ENCODE peak calls at places on chromosomes 11 and 22, in ten cellular contexts. One of them, this sample, is unnamed.

GRCh38 chr11:102111787-102112653 is 1.8 kb downstream of the YAP1 start:
- DNase-seq in Peyer's patch: peak; percentile 57
- DNase-seq in dorsolateral prefrontal cortex: no peak
- DNase-seq in kidney: no peak
- DNase-seq in ovary: no peak
- DNase-seq in pancreas: peak; percentile 50
- DNase-seq in PC-9: peak; percentile 98
- DNase-seq in HepG2: peak; percentile 97
- DNase-seq in transverse colon: peak; percentile 43
- DNase-seq in astrocyte of the spinal cord: peak; percentile 91
- DNase-seq in this sample: peak; percentile 44

GRCh38 chr11:129412501-129412900 is 36.9 kb downstream of the BARX2 start:
- DNase-seq in Peyer's patch: no peak
- DNase-seq in dorsolateral prefrontal cortex: no peak
- DNase-seq in kidney: no peak
- DNase-seq in ovary: no peak
- DNase-seq in pancreas: no peak
- DNase-seq in PC-9: no peak
- DNase-seq in HepG2: no peak
- DNase-seq in transverse colon: peak; percentile 36
- DNase-seq in astrocyte of the spinal cord: no peak
- DNase-seq in this sample: no peak

GRCh38 chr11:20336056-20336455 is 27.5 kb upstream of the HTATIP2 start:
- DNase-seq in Peyer's patch: no peak
- DNase-seq in dorsolateral prefrontal cortex: no peak
- DNase-seq in kidney: no peak
- DNase-seq in ovary: no peak
- DNase-seq in pancreas: no peak
- DNase-seq in PC-9: no peak
- DNase-seq in HepG2: no peak
- DNase-seq in transverse colon: no peak
- DNase-seq in astrocyte of the spinal cord: no peak
- DNase-seq in this sample: no peak

GRCh38 chr11:132734217-132734616 is 798.1 kb downstream of the OPCML start:
- DNase-seq in Peyer's patch: no peak
- DNase-seq in dorsolateral prefrontal cortex: no peak
- DNase-seq in kidney: no peak
- DNase-seq in ovary: no peak
- DNase-seq in pancreas: no peak
- DNase-seq in PC-9: no peak
- DNase-seq in HepG2: no peak
- DNase-seq in transverse colon: no peak
- DNase-seq in astrocyte of the spinal cord: peak; percentile 91
- DNase-seq in this sample: peak; percentile 99

GRCh38 chr11:6387811-6388599 is 2.3 kb upstream of the SMPD1 start:
- DNase-seq in Peyer's patch: no peak
- DNase-seq in dorsolateral prefrontal cortex: no peak
- DNase-seq in kidney: no peak
- DNase-seq in ovary: no peak
- DNase-seq in pancreas: no peak
- DNase-seq in PC-9: no peak
- DNase-seq in HepG2: peak; percentile 51
- DNase-seq in transverse colon: no peak
- DNase-seq in astrocyte of the spinal cord: peak; percentile 49
- DNase-seq in this sample: no peak

GRCh38 chr22:17243524-17243923 is 24.3 kb upstream of the ADA2 start:
- DNase-seq in Peyer's patch: no peak
- DNase-seq in dorsolateral prefrontal cortex: no peak
- DNase-seq in kidney: no peak
- DNase-seq in ovary: no peak
- DNase-seq in pancreas: no peak
- DNase-seq in PC-9: no peak
- DNase-seq in HepG2: no peak
- DNase-seq in transverse colon: peak; percentile 27
- DNase-seq in astrocyte of the spinal cord: no peak
- DNase-seq in this sample: no peak

GRCh38 chr11:113574586-113574985 is 99.4 kb upstream of the DRD2 start:
- DNase-seq in Peyer's patch: no peak
- DNase-seq in dorsolateral prefrontal cortex: no peak
- DNase-seq in kidney: no peak
- DNase-seq in ovary: no peak
- DNase-seq in pancreas: no peak
- DNase-seq in PC-9: no peak
- DNase-seq in HepG2: no peak
- DNase-seq in transverse colon: no peak
- DNase-seq in astrocyte of the spinal cord: no peak
- DNase-seq in this sample: no peak

GRCh38 chr11:30960387-30960992 is 374.3 kb upstream of the MPPED2 start:
- DNase-seq in Peyer's patch: no peak
- DNase-seq in dorsolateral prefrontal cortex: no peak
- DNase-seq in kidney: no peak
- DNase-seq in ovary: no peak
- DNase-seq in pancreas: no peak
- DNase-seq in PC-9: no peak
- DNase-seq in HepG2: peak; percentile 44
- DNase-seq in transverse colon: no peak
- DNase-seq in astrocyte of the spinal cord: peak; percentile 54
- DNase-seq in this sample: peak; percentile 5

GRCh38 chr11:96279421-96280290 is 63.3 kb downstream of the MAML2 start:
- DNase-seq in Peyer's patch: no peak
- DNase-seq in dorsolateral prefrontal cortex: no peak
- DNase-seq in kidney: no peak
- DNase-seq in ovary: no peak
- DNase-seq in pancreas: no peak
- DNase-seq in PC-9: peak; percentile 80
- DNase-seq in HepG2: no peak
- DNase-seq in transverse colon: no peak
- DNase-seq in astrocyte of the spinal cord: peak; percentile 72
- DNase-seq in this sample: no peak

GRCh38 chr11:44096360-44097188 is 1.1 kb downstream of the EXT2 start:
- DNase-seq in Peyer's patch: no peak
- DNase-seq in dorsolateral prefrontal cortex: no peak
- DNase-seq in kidney: no peak
- DNase-seq in ovary: no peak
- DNase-seq in pancreas: no peak
- DNase-seq in PC-9: peak; percentile 86
- DNase-seq in HepG2: no peak
- DNase-seq in transverse colon: no peak
- DNase-seq in astrocyte of the spinal cord: peak; percentile 9
- DNase-seq in this sample: no peak

GRCh38 chr11:114604179-114604813 is 8.7 kb upstream of the NXPE4 start:
- DNase-seq in Peyer's patch: no peak
- DNase-seq in dorsolateral prefrontal cortex: no peak
- DNase-seq in kidney: no peak
- DNase-seq in ovary: no peak
- DNase-seq in pancreas: no peak
- DNase-seq in PC-9: no peak
- DNase-seq in HepG2: no peak
- DNase-seq in transverse colon: no peak
- DNase-seq in astrocyte of the spinal cord: no peak
- DNase-seq in this sample: no peak

GRCh38 chr11:66595245-66595904 is 2.4 kb downstream of the CCS start:
- DNase-seq in Peyer's patch: no peak
- DNase-seq in dorsolateral prefrontal cortex: no peak
- DNase-seq in kidney: peak; percentile 48
- DNase-seq in ovary: peak; percentile 71
- DNase-seq in pancreas: peak; percentile 41
- DNase-seq in PC-9: no peak
- DNase-seq in HepG2: no peak
- DNase-seq in transverse colon: peak; percentile 42
- DNase-seq in astrocyte of the spinal cord: no peak
- DNase-seq in this sample: no peak

GRCh38 chr11:47052576-47052975 is 116.0 kb downstream of the CSTPP1 start:
- DNase-seq in Peyer's patch: no peak
- DNase-seq in dorsolateral prefrontal cortex: no peak
- DNase-seq in kidney: no peak
- DNase-seq in ovary: no peak
- DNase-seq in pancreas: no peak
- DNase-seq in PC-9: no peak
- DNase-seq in HepG2: no peak
- DNase-seq in transverse colon: no peak
- DNase-seq in astrocyte of the spinal cord: no peak
- DNase-seq in this sample: no peak

GRCh38 chr11:120239713-120240640 is at the start of gene POU2F3:
- DNase-seq in Peyer's patch: no peak
- DNase-seq in dorsolateral prefrontal cortex: no peak
- DNase-seq in kidney: no peak
- DNase-seq in ovary: no peak
- DNase-seq in pancreas: peak; percentile 64
- DNase-seq in PC-9: no peak
- DNase-seq in HepG2: no peak
- DNase-seq in transverse colon: no peak
- DNase-seq in astrocyte of the spinal cord: no peak
- DNase-seq in this sample: no peak

GRCh38 chr11:10087186-10087585 is 206.8 kb downstream of the SBF2 start:
- DNase-seq in Peyer's patch: no peak
- DNase-seq in dorsolateral prefrontal cortex: no peak
- DNase-seq in kidney: no peak
- DNase-seq in ovary: no peak
- DNase-seq in pancreas: no peak
- DNase-seq in PC-9: no peak
- DNase-seq in HepG2: no peak
- DNase-seq in transverse colon: no peak
- DNase-seq in astrocyte of the spinal cord: no peak
- DNase-seq in this sample: no peak

GRCh38 chr11:68840661-68841653 is 759 bp downstream of the CPT1A start:
- DNase-seq in Peyer's patch: peak; percentile 87
- DNase-seq in dorsolateral prefrontal cortex: no peak
- DNase-seq in kidney: peak; percentile 89
- DNase-seq in ovary: peak; percentile 74
- DNase-seq in pancreas: peak; percentile 62
- DNase-seq in PC-9: peak; percentile 48
- DNase-seq in HepG2: no peak
- DNase-seq in transverse colon: peak; percentile 82
- DNase-seq in astrocyte of the spinal cord: peak; percentile 34
- DNase-seq in this sample: no peak

GRCh38 chr11:16787035-16787744 is 48.7 kb downstream of the C11orf58 start:
- DNase-seq in Peyer's patch: no peak
- DNase-seq in dorsolateral prefrontal cortex: no peak
- DNase-seq in kidney: no peak
- DNase-seq in ovary: no peak
- DNase-seq in pancreas: no peak
- DNase-seq in PC-9: no peak
- DNase-seq in HepG2: no peak
- DNase-seq in transverse colon: no peak
- DNase-seq in astrocyte of the spinal cord: peak; percentile 48
- DNase-seq in this sample: no peak

GRCh38 chr11:64039012-64039665 is 3.4 kb downstream of the FLRT1 start:
- DNase-seq in Peyer's patch: no peak
- DNase-seq in dorsolateral prefrontal cortex: no peak
- DNase-seq in kidney: no peak
- DNase-seq in ovary: no peak
- DNase-seq in pancreas: no peak
- DNase-seq in PC-9: no peak
- DNase-seq in HepG2: no peak
- DNase-seq in transverse colon: no peak
- DNase-seq in astrocyte of the spinal cord: no peak
- DNase-seq in this sample: no peak
- H3K4me3 ChIP-seq in Peyer's patch: no peak overlapping the region
- H3K4me3 ChIP-seq in dorsolateral prefrontal cortex: no peak overlapping the region
- H3K4me3 ChIP-seq in kidney: no peak overlapping the region
- H3K4me3 ChIP-seq in ovary: no peak overlapping the region
- H3K4me3 ChIP-seq in pancreas: no peak overlapping the region
- H3K4me3 ChIP-seq in PC-9: no peak overlapping the region
- H3K4me3 ChIP-seq in HepG2: no peak overlapping the region
- H3K4me3 ChIP-seq in transverse colon: no peak overlapping the region
- H3K4me3 ChIP-seq in astrocyte of the spinal cord: no peak overlapping the region
- H3K4me3 ChIP-seq in this sample: no peak overlapping the region

GRCh38 chr22:30240541-30241417 is 5.8 kb downstream of the LIF start:
- DNase-seq in Peyer's patch: no peak
- DNase-seq in dorsolateral prefrontal cortex: no peak
- DNase-seq in kidney: no peak
- DNase-seq in ovary: no peak
- DNase-seq in pancreas: no peak
- DNase-seq in PC-9: no peak
- DNase-seq in HepG2: no peak
- DNase-seq in transverse colon: no peak
- DNase-seq in astrocyte of the spinal cord: no peak
- DNase-seq in this sample: no peak
- TF ChIP-seq CTCF in Peyer's patch: no peak
- TF ChIP-seq CTCF in dorsolateral prefrontal cortex: no peak
- TF ChIP-seq CTCF in kidney: no peak
- TF ChIP-seq CTCF in ovary: no peak
- TF ChIP-seq CTCF in pancreas: no peak
- TF ChIP-seq CTCF in PC-9: no peak
- TF ChIP-seq CTCF in HepG2: no peak
- TF ChIP-seq CTCF in transverse colon: no peak
- TF ChIP-seq CTCF in astrocyte of the spinal cord: no peak
- TF ChIP-seq CTCF in this sample: no peak

GRCh38 chr22:36218648-36219047 is 17.0 kb upstream of the APOL4 start:
- DNase-seq in Peyer's patch: no peak
- DNase-seq in dorsolateral prefrontal cortex: no peak
- DNase-seq in kidney: no peak
- DNase-seq in ovary: no peak
- DNase-seq in pancreas: no peak
- DNase-seq in PC-9: no peak
- DNase-seq in HepG2: no peak
- DNase-seq in transverse colon: no peak
- DNase-seq in astrocyte of the spinal cord: no peak
- DNase-seq in this sample: no peak

GRCh38 chr22:36223504-36223903 is 15.8 kb downstream of the APOL2 start:
- DNase-seq in Peyer's patch: no peak
- DNase-seq in dorsolateral prefrontal cortex: no peak
- DNase-seq in kidney: no peak
- DNase-seq in ovary: no peak
- DNase-seq in pancreas: no peak
- DNase-seq in PC-9: no peak
- DNase-seq in HepG2: no peak
- DNase-seq in transverse colon: no peak
- DNase-seq in astrocyte of the spinal cord: no peak
- DNase-seq in this sample: no peak

GRCh38 chr22:36222887-36223450 is 16.4 kb downstream of the APOL2 start:
- DNase-seq in Peyer's patch: no peak
- DNase-seq in dorsolateral prefrontal cortex: no peak
- DNase-seq in kidney: no peak
- DNase-seq in ovary: no peak
- DNase-seq in pancreas: no peak
- DNase-seq in PC-9: no peak
- DNase-seq in HepG2: no peak
- DNase-seq in transverse colon: no peak
- DNase-seq in astrocyte of the spinal cord: no peak
- DNase-seq in this sample: no peak

GRCh38 chr22:36221799-36222751 is 17.3 kb downstream of the APOL2 start:
- DNase-seq in Peyer's patch: peak; percentile 65
- DNase-seq in dorsolateral prefrontal cortex: no peak
- DNase-seq in kidney: no peak
- DNase-seq in ovary: peak; percentile 52
- DNase-seq in pancreas: peak; percentile 65
- DNase-seq in PC-9: no peak
- DNase-seq in HepG2: peak; percentile 37
- DNase-seq in transverse colon: peak; percentile 59
- DNase-seq in astrocyte of the spinal cord: peak; percentile 33
- DNase-seq in this sample: no peak

GRCh38 chr22:36220457-36220921 is 18.8 kb downstream of the APOL2 start:
- DNase-seq in Peyer's patch: peak; percentile 67
- DNase-seq in dorsolateral prefrontal cortex: no peak
- DNase-seq in kidney: no peak
- DNase-seq in ovary: no peak
- DNase-seq in pancreas: no peak
- DNase-seq in PC-9: no peak
- DNase-seq in HepG2: no peak
- DNase-seq in transverse colon: no peak
- DNase-seq in astrocyte of the spinal cord: peak; percentile 43
- DNase-seq in this sample: no peak
- H3K4me3 ChIP-seq in Peyer's patch: no peak overlapping the region
- H3K4me3 ChIP-seq in dorsolateral prefrontal cortex: no peak overlapping the region
- H3K4me3 ChIP-seq in kidney: no peak overlapping the region
- H3K4me3 ChIP-seq in ovary: no peak overlapping the region
- H3K4me3 ChIP-seq in pancreas: no peak overlapping the region
- H3K4me3 ChIP-seq in PC-9: no peak overlapping the region
- H3K4me3 ChIP-seq in HepG2: no peak overlapping the region
- H3K4me3 ChIP-seq in transverse colon: no peak overlapping the region
- H3K4me3 ChIP-seq in astrocyte of the spinal cord: no peak overlapping the region
- H3K4me3 ChIP-seq in this sample: no peak overlapping the region

GRCh38 chr11:84480151-84480550 is 1147.0 kb downstream of the DLG2 start:
- DNase-seq in Peyer's patch: no peak
- DNase-seq in dorsolateral prefrontal cortex: no peak
- DNase-seq in kidney: no peak
- DNase-seq in ovary: no peak
- DNase-seq in pancreas: no peak
- DNase-seq in PC-9: no peak
- DNase-seq in HepG2: no peak
- DNase-seq in transverse colon: no peak
- DNase-seq in astrocyte of the spinal cord: no peak
- DNase-seq in this sample: no peak
- TF ChIP-seq CTCF in Peyer's patch: no peak
- TF ChIP-seq CTCF in dorsolateral prefrontal cortex: no peak
- TF ChIP-seq CTCF in kidney: no peak
- TF ChIP-seq CTCF in ovary: no peak
- TF ChIP-seq CTCF in pancreas: no peak
- TF ChIP-seq CTCF in PC-9: no peak
- TF ChIP-seq CTCF in HepG2: no peak
- TF ChIP-seq CTCF in transverse colon: no peak
- TF ChIP-seq CTCF in astrocyte of the spinal cord: no peak
- TF ChIP-seq CTCF in this sample: no peak